ENCODE peak calls at places on chromosomes 5 and 9, in seven cellular contexts. V, B, L, A, Q, O and R are unnamed samples.

GRCh38 chr9:98488578-98489312 is 220.0 kb downstream of the GABBR2 start:
- DNase-seq in A (no peak), L (no peak), V (no peak), B (no peak), O (no peak), Q (no peak), R (no peak)

GRCh38 chr5:172828911-172829431 is 5.1 kb upstream of the ERGIC1 start:
- DNase-seq in V (no peak), Q (no peak), B (no peak), L (no peak), A (no peak), O (no peak), R (no peak)

GRCh38 chr9:133708770-133709611 is 29.2 kb downstream of the SARDH start:
- DNase-seq in Q (no peak), V (no peak), L (peak), A (peak), B (no peak), O (peak), R (no peak)

GRCh38 chr9:96412174-96412913 is 5.8 kb downstream of the ZNF367 start:
- DNase-seq in Q (no peak), B (no peak), V (no peak), A (peak), L (no peak), O (no peak), R (no peak)

GRCh38 chr9:97557606-97558095 is 56.2 kb downstream of the TMOD1 start:
- DNase-seq in B (no peak), Q (no peak), O (no peak), V (peak), L (no peak), A (no peak), R (no peak)

GRCh38 chr9:91303741-91304140 is 58.0 kb downstream of the AUH start:
- DNase-seq in B (no peak), O (no peak), L (no peak), A (no peak), Q (no peak), V (no peak), R (no peak)

GRCh38 chr9:84170521-84171141 is 169.9 kb downstream of the SLC28A3 start:
- DNase-seq in V (peak), O (peak), Q (peak), B (no peak), A (no peak), L (no peak), R (no peak)

GRCh38 chr9:113619156-113619861 is 155.8 kb downstream of the RGS3 start:
- DNase-seq in O (no peak), L (no peak), Q (no peak), B (peak), A (no peak), V (no peak), R (no peak)

GRCh38 chr5:152503206-152503605 is 98.1 kb upstream of the NMUR2 start:
- DNase-seq in A (no peak), L (no peak), V (no peak), O (no peak), Q (no peak), B (no peak), R (no peak)

GRCh38 chr5:17952231-17952630 is 318.0 kb downstream of the TAF11L14 start:
- DNase-seq in A (no peak), O (no peak), B (no peak), L (no peak), Q (no peak), V (no peak), R (no peak)

GRCh38 chr9:116287721-116288120 is 134.1 kb downstream of the PAPPA start:
- DNase-seq in B (no peak), V (no peak), O (no peak), Q (no peak), L (no peak), A (no peak), R (no peak)

DNA sequence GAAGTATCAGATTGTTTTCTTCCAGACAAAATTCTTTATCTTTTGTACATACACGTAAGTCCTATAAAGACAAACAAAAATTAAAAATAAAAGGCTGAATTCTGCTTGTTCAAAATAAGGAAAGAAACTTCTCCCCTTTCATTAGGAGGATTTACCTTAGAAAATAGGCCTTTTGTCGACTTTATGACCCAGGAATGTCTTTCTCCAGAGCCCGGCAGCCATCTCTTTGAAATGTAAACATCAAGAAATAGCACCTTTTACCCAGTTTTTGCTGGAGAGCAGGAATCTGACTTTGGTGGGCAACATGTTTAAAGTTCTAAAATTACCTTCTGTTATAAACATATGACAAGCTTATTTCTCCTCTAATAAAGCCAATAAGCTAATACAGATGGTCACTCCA is 373.0 kb upstream of the FTMT start:
- DNase-seq in O (no peak), V (no peak), Q (no peak), A (no peak), L (no peak), B (no peak), R (no peak)
- TF ChIP-seq TAF1 in O (no peak), V (no peak), Q (no peak), A (no peak), L (no peak), B (no peak), R (no peak)

GRCh38 chr5:179804599-179804947 is 2.1 kb downstream of the MGAT4B start:
- DNase-seq in V (no peak), Q (no peak), L (no peak), B (no peak), A (no peak), O (no peak), R (no peak)

GRCh38 chr5:179802207-179802883 is 4.3 kb downstream of the MGAT4B start:
- DNase-seq in O (no peak), Q (no peak), L (no peak), B (no peak), V (no peak), A (no peak), R (no peak)

GRCh38 chr5:179802950-179803562 is 3.6 kb downstream of the MGAT4B start:
- DNase-seq in B (peak), O (no peak), Q (no peak), V (no peak), A (no peak), L (no peak), R (no peak)

GRCh38 chr5:179805070-179805528 is 1.6 kb downstream of the MGAT4B start:
- DNase-seq in L (no peak), Q (no peak), O (no peak), B (no peak), A (no peak), V (peak), R (no peak)

GRCh38 chr5:179803651-179804598 is 2.7 kb downstream of the MGAT4B start:
- DNase-seq in V (no peak), A (no peak), L (no peak), O (peak), Q (peak), B (peak), R (no peak)
- TF ChIP-seq TAF1 in V (no peak), A (no peak), L (no peak), O (no peak), Q (no peak), B (no peak), R (no peak)

DNA sequence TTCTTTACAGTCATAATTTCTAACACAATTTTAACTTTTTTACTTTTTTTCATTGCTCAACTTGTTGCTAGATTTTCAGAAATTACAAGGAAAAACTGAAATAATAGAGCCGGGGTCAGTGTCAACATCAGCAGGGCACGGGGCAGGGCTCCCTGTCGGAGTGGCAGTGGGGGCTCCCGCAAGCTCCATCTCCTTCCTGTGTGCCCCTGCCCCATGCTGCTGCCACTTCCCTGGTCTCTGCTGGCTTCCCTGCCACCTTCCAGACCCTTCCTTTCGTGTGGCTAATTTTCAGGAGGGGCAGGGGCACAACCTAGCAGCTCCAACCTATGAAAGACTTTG is 1.0 kb upstream of the EXOC3 start:
- DNase-seq in A (no peak), L (no peak), B (no peak), V (no peak), Q (no peak), O (no peak), R (no peak)
- TF ChIP-seq TAF1 in A (no peak), L (no peak), B (no peak), V (no peak), Q (no peak), O (no peak), R (no peak)

DNA sequence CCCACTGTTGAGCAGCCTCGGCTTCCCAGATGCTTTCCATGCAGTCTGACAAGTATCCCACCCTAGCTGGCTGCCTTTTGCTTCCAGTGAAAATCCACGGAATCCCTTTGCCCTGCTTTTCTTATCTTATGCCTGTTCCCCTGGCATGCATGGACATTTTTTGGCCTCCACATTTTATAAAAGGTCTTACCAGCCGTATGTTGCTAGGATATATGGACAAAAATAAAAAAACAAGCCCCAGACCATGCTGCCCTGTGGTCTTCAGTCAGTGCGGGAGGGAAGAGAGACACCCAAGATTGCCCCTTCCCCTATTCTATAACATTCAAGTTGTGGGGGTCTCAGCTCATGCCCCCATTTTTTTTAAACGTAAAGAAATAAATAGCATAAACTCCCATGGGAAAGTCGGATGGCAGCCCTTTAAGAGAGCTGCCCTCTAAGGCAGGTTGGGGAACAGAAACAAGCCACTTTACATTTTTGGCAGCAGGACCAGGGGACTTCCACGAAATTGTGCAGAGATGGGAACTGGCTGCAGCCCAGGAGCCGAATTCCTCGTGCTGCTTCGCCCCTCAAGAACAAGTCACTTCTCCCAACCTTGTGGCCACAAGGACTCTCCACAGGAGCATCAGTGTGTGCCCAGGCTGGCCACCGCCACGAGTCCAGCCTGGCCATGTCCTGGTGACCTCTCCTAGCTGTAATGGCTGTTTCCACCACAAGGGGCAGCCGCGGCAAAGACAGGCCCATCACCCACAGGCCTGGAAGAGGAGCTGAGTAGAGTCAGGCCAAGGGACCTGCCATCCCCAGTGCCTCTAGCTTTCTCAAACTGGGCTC is 129.4 kb downstream of the COL23A1 start:
- DNase-seq in A (no peak), Q (peak), B (peak), O (peak), L (peak), V (peak), R (peak)
- TF ChIP-seq TAF1 in A (no peak), Q (no peak), B (no peak), O (no peak), L (no peak), V (no peak), R (no peak)

GRCh38 chr5:72440207-72440638 is 67.0 kb downstream of the ZNF366 start:
- DNase-seq in O (no peak), L (no peak), B (no peak), V (no peak), A (no peak), Q (no peak), R (no peak)

GRCh38 chr5:72439192-72439591 is 68.0 kb downstream of the ZNF366 start:
- DNase-seq in A (no peak), L (no peak), B (no peak), O (no peak), Q (no peak), V (no peak), R (no peak)

GRCh38 chr5:72443883-72444282 is 63.3 kb downstream of the ZNF366 start:
- DNase-seq in A (no peak), L (no peak), V (no peak), B (no peak), O (no peak), Q (no peak), R (no peak)

GRCh38 chr5:72441094-72441723 is 66.0 kb downstream of the ZNF366 start:
- DNase-seq in A (no peak), B (no peak), V (no peak), Q (no peak), L (no peak), O (no peak), R (no peak)

GRCh38 chr5:72441861-72442540 is 65.2 kb downstream of the ZNF366 start:
- DNase-seq in A (no peak), B (no peak), V (no peak), L (no peak), Q (no peak), O (no peak), R (no peak)
- TF ChIP-seq TAF1 in A (no peak), B (no peak), V (no peak), L (no peak), Q (no peak), O (no peak), R (no peak)

DNA sequence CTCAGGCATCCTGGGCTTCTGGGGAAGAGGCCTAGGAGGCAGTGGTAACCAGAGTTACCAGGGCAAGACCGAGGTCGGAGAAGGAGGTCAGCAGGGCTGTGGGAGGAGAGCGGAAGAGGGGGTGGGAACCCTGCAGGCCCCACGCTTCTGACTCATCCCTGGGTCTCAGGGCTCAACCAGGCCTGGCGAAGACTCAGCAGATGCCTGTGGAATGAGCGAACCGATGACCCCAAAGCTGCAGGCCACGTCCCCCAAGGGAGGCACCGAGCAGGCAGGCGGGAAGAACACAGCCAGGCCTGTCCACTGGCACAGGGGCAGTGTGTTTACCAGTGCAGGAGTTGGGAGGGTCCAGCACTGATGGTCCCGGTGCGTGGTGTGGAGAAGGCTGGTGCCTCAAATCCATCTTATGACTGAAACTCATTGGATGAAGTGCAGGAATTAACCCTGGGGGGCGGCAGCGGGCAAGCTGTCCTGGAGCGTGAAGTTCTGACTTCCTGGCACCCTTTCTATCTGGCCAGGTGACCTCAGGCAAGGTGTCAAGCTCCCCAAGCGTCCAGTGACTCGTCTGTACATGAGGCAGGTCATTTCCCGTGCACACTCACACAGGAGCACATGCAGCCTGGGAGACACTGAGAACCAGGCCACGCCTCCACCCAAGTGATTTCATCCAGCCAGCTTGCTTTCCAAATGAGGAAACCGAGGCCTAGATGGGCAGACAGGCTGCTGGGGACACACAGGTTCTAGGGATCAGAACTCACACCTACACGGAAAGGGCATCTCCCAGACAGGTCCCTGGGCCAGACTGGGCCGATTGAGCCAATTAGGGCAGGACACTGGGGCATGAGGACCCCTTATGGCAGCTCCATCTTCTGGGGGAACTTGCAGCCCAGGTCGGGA is 69.1 kb downstream of the ADAMTS2 start:
- DNase-seq in Q (peak), B (no peak), V (no peak), O (peak), A (no peak), L (no peak), R (no peak)
- TF ChIP-seq TAF1 in Q (no peak), B (no peak), V (no peak), O (no peak), A (no peak), L (no peak), R (no peak)

DNA sequence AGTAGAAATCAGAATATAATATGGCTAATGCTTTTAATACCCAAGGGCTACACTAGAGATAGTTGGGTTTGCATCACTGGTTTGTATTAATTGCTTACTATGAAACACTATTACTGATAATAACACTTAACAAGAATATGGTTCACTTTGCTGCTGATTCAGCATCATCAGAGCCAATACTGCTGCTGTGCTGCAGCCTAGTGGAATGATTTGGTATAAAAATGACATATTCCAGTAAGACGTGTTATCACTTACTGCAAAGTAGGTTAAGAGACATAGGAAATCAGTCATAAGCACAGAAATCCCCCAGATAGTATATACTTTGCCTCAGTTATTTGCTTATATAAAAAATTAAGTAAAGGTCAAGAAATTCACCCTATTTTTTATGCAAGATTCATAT is 2.8 kb downstream of the CDH10 start:
- DNase-seq in V (peak), O (no peak), Q (peak), L (no peak), A (no peak), B (no peak), R (no peak)
- TF ChIP-seq TAF1 in V (no peak), O (no peak), Q (no peak), L (no peak), A (no peak), B (no peak), R (no peak)

GRCh38 chr5:10233011-10233410 is 16.7 kb downstream of the ATPSCKMT start:
- DNase-seq in L (no peak), O (no peak), A (no peak), Q (no peak), V (no peak), B (no peak), R (no peak)

GRCh38 chr5:10232386-10232785 is 17.3 kb downstream of the ATPSCKMT start:
- DNase-seq in L (no peak), B (no peak), Q (no peak), O (no peak), V (no peak), A (no peak), R (no peak)

GRCh38 chr5:10228288-10228687 is 21.4 kb downstream of the ATPSCKMT start:
- DNase-seq in L (no peak), B (no peak), Q (no peak), V (no peak), O (no peak), A (no peak), R (no peak)

GRCh38 chr5:10227396-10227795 is 22.3 kb downstream of the ATPSCKMT start:
- DNase-seq in O (no peak), Q (no peak), V (no peak), B (no peak), A (no peak), L (no peak), R (no peak)

DNA sequence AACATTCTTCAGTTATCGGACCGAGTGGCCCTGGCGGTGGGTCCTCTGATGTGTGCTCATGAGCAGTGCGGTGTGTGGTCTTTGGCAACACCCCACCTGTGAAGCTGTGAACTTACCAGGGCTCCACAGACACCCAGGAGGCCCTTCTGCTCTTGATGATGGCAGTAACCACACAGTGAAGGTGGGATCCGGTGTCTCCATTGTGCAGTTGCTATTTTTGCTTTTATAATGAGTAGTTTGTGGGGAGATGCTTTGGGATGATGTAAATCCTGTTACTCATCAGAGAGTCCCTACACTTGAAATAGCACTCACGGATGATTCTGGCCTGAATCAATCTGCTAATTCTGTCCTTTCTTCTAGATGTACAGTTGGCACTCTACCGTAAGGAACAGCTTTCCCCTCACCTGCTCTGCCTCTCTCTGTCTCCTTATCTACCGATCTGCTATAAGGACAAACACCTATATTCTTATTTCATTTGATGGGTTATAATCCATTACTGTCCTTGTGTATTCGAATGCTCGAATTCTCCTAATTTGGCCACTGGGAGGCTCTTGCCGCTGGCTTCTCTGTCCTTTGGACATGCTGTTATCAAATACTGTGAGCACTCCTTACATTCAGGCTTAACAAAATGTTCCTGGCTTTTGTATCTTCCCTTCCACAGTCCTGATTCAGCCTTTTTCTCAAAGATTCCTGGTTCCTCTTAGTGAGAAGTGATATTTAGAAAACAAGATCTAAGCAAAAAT is 20.2 kb downstream of the ATPSCKMT start:
- DNase-seq in L (no peak), O (no peak), V (no peak), B (no peak), Q (no peak), A (no peak), R (no peak)
- TF ChIP-seq TAF1 in L (no peak), O (no peak), V (no peak), B (no peak), Q (no peak), A (no peak), R (no peak)

GRCh38 chr5:67182406-67182805 is 14.2 kb downstream of the CD180 start:
- DNase-seq in A (no peak), L (no peak), Q (no peak), B (peak), O (peak), V (no peak), R (no peak)
- TF ChIP-seq TAF1 in A (no peak), L (no peak), Q (no peak), B (no peak), O (no peak), V (no peak), R (no peak)